ENCODE peak calls at places on chromosome 6, in seven cellular contexts. One of them, this sample, is unnamed. For H3K4me1, the result is how much of the 10 kb centered on the place peaks cover.

GRCh38 chr6:19892250-19892649 is 55.1 kb downstream of the ID4 start:
- DNase-seq in cardiac muscle cell: no peak
- DNase-seq in CD8-positive, alpha-beta T cell: no peak
- DNase-seq in OCI-LY7: no peak
- DNase-seq in vagina: peak
- DNase-seq in transverse colon: peak
- DNase-seq in IMR-90: no peak
- DNase-seq in this sample: no peak

GRCh38 chr6:3410385-3411360 is 46.2 kb downstream of the SLC22A23 start:
- DNase-seq in cardiac muscle cell: peak
- DNase-seq in CD8-positive, alpha-beta T cell: peak
- DNase-seq in OCI-LY7: peak
- DNase-seq in vagina: no peak
- DNase-seq in transverse colon: peak
- DNase-seq in IMR-90: peak
- DNase-seq in this sample: peak

GRCh38 chr6:18551228-18551627 is 164.1 kb downstream of the RNF144B start:
- DNase-seq in cardiac muscle cell: peak
- DNase-seq in CD8-positive, alpha-beta T cell: no peak
- DNase-seq in OCI-LY7: no peak
- DNase-seq in vagina: no peak
- DNase-seq in transverse colon: no peak
- DNase-seq in IMR-90: peak
- DNase-seq in this sample: peak

GRCh38 chr6:96520039-96520850 is 1.4 kb upstream of the UFL1 start:
- DNase-seq in cardiac muscle cell: peak
- DNase-seq in CD8-positive, alpha-beta T cell: no peak
- DNase-seq in OCI-LY7: no peak
- DNase-seq in vagina: no peak
- DNase-seq in transverse colon: peak
- DNase-seq in IMR-90: peak
- DNase-seq in this sample: peak

GRCh38 chr6:7107578-7108195 is at the start of gene RREB1:
- DNase-seq in cardiac muscle cell: peak
- DNase-seq in CD8-positive, alpha-beta T cell: peak
- DNase-seq in OCI-LY7: peak
- DNase-seq in vagina: no peak
- DNase-seq in transverse colon: peak
- DNase-seq in IMR-90: peak
- DNase-seq in this sample: peak

GRCh38 chr6:709471-710056 is 16.6 kb upstream of the EXOC2 start:
- DNase-seq in cardiac muscle cell: no peak
- DNase-seq in CD8-positive, alpha-beta T cell: no peak
- DNase-seq in OCI-LY7: peak
- DNase-seq in vagina: no peak
- DNase-seq in transverse colon: no peak
- DNase-seq in IMR-90: no peak
- DNase-seq in this sample: no peak

GRCh38 chr6:3740551-3741476 is 10.7 kb downstream of the PXDC1 start:
- DNase-seq in cardiac muscle cell: no peak
- DNase-seq in CD8-positive, alpha-beta T cell: no peak
- DNase-seq in OCI-LY7: no peak
- DNase-seq in vagina: no peak
- DNase-seq in transverse colon: no peak
- DNase-seq in IMR-90: no peak
- DNase-seq in this sample: no peak

GRCh38 chr6:160930547-160931377 is 60.8 kb upstream of the MAP3K4 start:
- DNase-seq in cardiac muscle cell: peak
- DNase-seq in CD8-positive, alpha-beta T cell: peak
- DNase-seq in OCI-LY7: peak
- DNase-seq in vagina: peak
- DNase-seq in transverse colon: peak
- DNase-seq in IMR-90: peak
- DNase-seq in this sample: peak

GRCh38 chr6:144087789-144088426 is 7.5 kb downstream of the SF3B5 start:
- DNase-seq in cardiac muscle cell: no peak
- DNase-seq in CD8-positive, alpha-beta T cell: no peak
- DNase-seq in OCI-LY7: no peak
- DNase-seq in vagina: no peak
- DNase-seq in transverse colon: no peak
- DNase-seq in IMR-90: no peak
- DNase-seq in this sample: no peak

DNA sequence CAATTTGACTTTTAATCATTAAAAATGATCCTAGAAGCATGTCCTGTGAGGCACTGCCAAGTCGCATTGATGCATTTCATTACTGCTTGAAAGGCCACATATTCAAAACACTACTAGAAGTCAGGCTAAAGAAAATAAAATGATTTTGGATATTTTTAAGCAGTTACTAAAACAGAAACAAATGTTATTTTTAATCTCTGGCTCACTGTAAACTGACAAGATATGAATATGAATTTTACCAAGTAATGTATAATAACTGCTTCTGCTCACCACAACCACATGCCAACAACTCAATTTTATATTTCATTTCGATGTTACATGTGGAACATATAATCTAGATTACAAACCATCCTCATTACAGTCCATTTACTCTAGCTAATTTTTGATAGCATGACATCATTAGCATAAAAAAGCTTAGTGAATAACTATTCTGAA is 90.6 kb downstream of the ATXN1 start:
- DNase-seq in cardiac muscle cell: no peak
- DNase-seq in CD8-positive, alpha-beta T cell: no peak
- DNase-seq in OCI-LY7: no peak
- DNase-seq in vagina: no peak
- DNase-seq in transverse colon: no peak
- DNase-seq in IMR-90: no peak
- DNase-seq in this sample: no peak
- H3K27ac ChIP-seq in cardiac muscle cell: no peak
- H3K27ac ChIP-seq in CD8-positive, alpha-beta T cell: no peak
- H3K27ac ChIP-seq in OCI-LY7: no peak
- H3K27ac ChIP-seq in vagina: no peak
- H3K27ac ChIP-seq in transverse colon: peak
- H3K27ac ChIP-seq in IMR-90: no peak
- H3K27ac ChIP-seq in this sample: no peak

DNA sequence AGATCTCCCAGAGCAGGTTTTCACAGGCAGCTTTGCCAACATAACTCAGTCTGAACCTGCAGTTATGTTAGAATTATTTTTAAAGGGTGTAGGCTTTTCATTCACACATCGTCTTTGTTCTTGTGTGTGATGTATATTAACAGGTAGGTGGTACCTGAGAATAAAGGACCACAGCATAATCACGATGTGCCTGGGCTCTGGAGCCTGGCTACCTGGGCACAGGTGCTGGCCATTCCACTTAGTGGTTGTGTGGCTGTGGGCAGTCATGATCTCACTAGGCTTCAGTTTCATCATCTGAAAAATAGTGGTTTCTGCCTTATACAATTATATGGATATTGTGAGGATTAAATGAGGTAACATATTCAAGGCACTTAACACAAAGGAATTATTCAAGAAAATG is 6.4 kb downstream of the CD109 start:
- DNase-seq in cardiac muscle cell: no peak
- DNase-seq in CD8-positive, alpha-beta T cell: no peak
- DNase-seq in OCI-LY7: no peak
- DNase-seq in vagina: no peak
- DNase-seq in transverse colon: no peak
- DNase-seq in IMR-90: no peak
- DNase-seq in this sample: no peak
- H3K4me1 ChIP-seq in cardiac muscle cell: under half
- H3K4me1 ChIP-seq in CD8-positive, alpha-beta T cell: under half
- H3K4me1 ChIP-seq in OCI-LY7: under half
- H3K4me1 ChIP-seq in vagina: under half
- H3K4me1 ChIP-seq in transverse colon: under half
- H3K4me1 ChIP-seq in IMR-90: under half
- H3K4me1 ChIP-seq in this sample: under half

GRCh38 chr6:34195726-34196115 is 41.0 kb upstream of the HMGA1 start:
- DNase-seq in cardiac muscle cell: no peak
- DNase-seq in CD8-positive, alpha-beta T cell: no peak
- DNase-seq in OCI-LY7: no peak
- DNase-seq in vagina: no peak
- DNase-seq in transverse colon: no peak
- DNase-seq in IMR-90: no peak
- DNase-seq in this sample: no peak

GRCh38 chr6:34196833-34197195 is 39.9 kb upstream of the HMGA1 start:
- DNase-seq in cardiac muscle cell: no peak
- DNase-seq in CD8-positive, alpha-beta T cell: no peak
- DNase-seq in OCI-LY7: no peak
- DNase-seq in vagina: no peak
- DNase-seq in transverse colon: no peak
- DNase-seq in IMR-90: no peak
- DNase-seq in this sample: no peak

GRCh38 chr6:34196116-34196832 is 40.4 kb upstream of the HMGA1 start:
- DNase-seq in cardiac muscle cell: peak
- DNase-seq in CD8-positive, alpha-beta T cell: peak
- DNase-seq in OCI-LY7: peak
- DNase-seq in vagina: no peak
- DNase-seq in transverse colon: peak
- DNase-seq in IMR-90: peak
- DNase-seq in this sample: peak

GRCh38 chr6:34190504-34191122 is 44.7 kb upstream of the GRM4 start:
- DNase-seq in cardiac muscle cell: no peak
- DNase-seq in CD8-positive, alpha-beta T cell: no peak
- DNase-seq in OCI-LY7: no peak
- DNase-seq in vagina: no peak
- DNase-seq in transverse colon: no peak
- DNase-seq in IMR-90: no peak
- DNase-seq in this sample: no peak

DNA sequence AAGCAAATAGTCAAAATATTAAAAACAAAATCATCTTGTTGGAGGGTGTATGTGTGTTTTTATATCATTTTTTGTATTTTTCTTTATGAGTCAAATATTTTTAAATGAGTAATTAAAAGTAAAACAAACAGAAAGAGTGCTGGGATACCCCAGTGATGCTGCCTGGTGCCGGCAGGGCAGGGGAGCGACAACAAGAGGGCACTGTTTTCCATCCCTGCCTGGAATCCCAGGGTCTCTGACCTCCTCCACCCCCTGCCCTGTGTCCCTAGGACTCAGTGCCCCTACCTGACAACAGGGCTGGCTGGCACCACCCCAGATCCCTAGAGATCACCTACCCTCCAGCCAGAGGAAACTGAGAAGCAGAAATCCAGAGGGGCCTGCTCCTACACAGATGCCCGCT is 41.9 kb upstream of the HMGA1 start:
- DNase-seq in cardiac muscle cell: no peak
- DNase-seq in CD8-positive, alpha-beta T cell: no peak
- DNase-seq in OCI-LY7: no peak
- DNase-seq in vagina: no peak
- DNase-seq in transverse colon: no peak
- DNase-seq in IMR-90: no peak
- DNase-seq in this sample: no peak
- TF ChIP-seq CTCF in cardiac muscle cell: no peak
- TF ChIP-seq CTCF in CD8-positive, alpha-beta T cell: no peak
- TF ChIP-seq CTCF in OCI-LY7: peak
- TF ChIP-seq CTCF in vagina: no peak
- TF ChIP-seq CTCF in transverse colon: no peak
- TF ChIP-seq CTCF in IMR-90: peak
- TF ChIP-seq CTCF in this sample: no peak

GRCh38 chr6:77837034-77837784 is 184.4 kb downstream of the MEI4 start:
- DNase-seq in cardiac muscle cell: no peak
- DNase-seq in CD8-positive, alpha-beta T cell: no peak
- DNase-seq in OCI-LY7: no peak
- DNase-seq in vagina: no peak
- DNase-seq in transverse colon: no peak
- DNase-seq in IMR-90: no peak
- DNase-seq in this sample: no peak
- H3K27ac ChIP-seq in cardiac muscle cell: no peak
- H3K27ac ChIP-seq in CD8-positive, alpha-beta T cell: no peak
- H3K27ac ChIP-seq in OCI-LY7: no peak
- H3K27ac ChIP-seq in vagina: no peak
- H3K27ac ChIP-seq in transverse colon: no peak
- H3K27ac ChIP-seq in IMR-90: no peak
- H3K27ac ChIP-seq in this sample: no peak

GRCh38 chr6:15279047-15279661 is 33.3 kb downstream of the JARID2 start:
- DNase-seq in cardiac muscle cell: no peak
- DNase-seq in CD8-positive, alpha-beta T cell: no peak
- DNase-seq in OCI-LY7: no peak
- DNase-seq in vagina: no peak
- DNase-seq in transverse colon: no peak
- DNase-seq in IMR-90: no peak
- DNase-seq in this sample: no peak
- H3K4me1 ChIP-seq in cardiac muscle cell: under half
- H3K4me1 ChIP-seq in CD8-positive, alpha-beta T cell: under half
- H3K4me1 ChIP-seq in OCI-LY7: under half
- H3K4me1 ChIP-seq in vagina: under half
- H3K4me1 ChIP-seq in transverse colon: under half
- H3K4me1 ChIP-seq in IMR-90: under half
- H3K4me1 ChIP-seq in this sample: under half

DNA sequence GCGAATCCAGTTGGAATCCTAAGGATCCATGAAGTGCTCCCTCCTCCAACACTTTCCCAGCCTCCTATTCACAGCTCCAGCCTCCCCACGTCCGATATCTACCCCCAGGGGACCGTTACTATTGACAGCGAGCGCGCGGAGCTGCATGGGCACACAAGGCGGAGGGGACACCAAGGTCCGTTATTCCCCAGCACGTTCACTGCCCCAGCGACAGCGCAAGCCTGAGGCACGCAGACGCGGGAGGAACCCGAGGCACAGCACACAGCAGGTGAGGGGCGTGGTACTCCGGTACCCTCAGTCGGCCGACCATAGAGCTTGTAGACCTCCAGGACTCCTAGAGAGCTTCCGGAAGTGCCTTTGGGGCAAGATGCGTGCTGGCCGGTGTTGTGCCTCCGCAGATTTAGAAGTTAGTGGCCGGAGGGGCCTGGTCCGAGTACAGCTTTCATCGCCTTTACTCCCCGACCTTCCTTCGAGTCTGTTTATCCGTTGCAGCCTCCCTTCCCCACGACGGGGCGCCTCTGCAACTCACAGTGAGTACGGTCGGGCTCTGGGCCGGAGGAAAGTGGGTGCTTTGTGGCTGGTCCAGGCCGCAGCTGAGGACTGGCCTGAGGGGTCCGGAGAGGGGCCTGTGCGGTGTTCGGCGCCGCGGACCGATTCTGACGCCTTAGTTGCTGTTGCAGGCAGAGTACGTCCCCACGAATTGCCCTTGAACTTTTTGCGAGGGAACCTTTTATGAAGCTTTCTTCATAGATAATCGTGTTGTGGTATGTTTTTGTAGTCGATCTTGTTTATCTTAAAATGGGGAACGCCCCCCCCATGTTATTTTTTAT is at the start of gene ZKSCAN8:
- DNase-seq in cardiac muscle cell: peak
- DNase-seq in CD8-positive, alpha-beta T cell: peak
- DNase-seq in OCI-LY7: peak
- DNase-seq in vagina: peak
- DNase-seq in transverse colon: peak
- DNase-seq in IMR-90: peak
- DNase-seq in this sample: peak
- TF ChIP-seq CTCF in cardiac muscle cell: no peak
- TF ChIP-seq CTCF in CD8-positive, alpha-beta T cell: no peak
- TF ChIP-seq CTCF in OCI-LY7: no peak
- TF ChIP-seq CTCF in vagina: no peak
- TF ChIP-seq CTCF in transverse colon: no peak
- TF ChIP-seq CTCF in IMR-90: no peak
- TF ChIP-seq CTCF in this sample: no peak

GRCh38 chr6:107460074-107460631 is 789 bp upstream of the PDSS2 start:
- DNase-seq in cardiac muscle cell: peak
- DNase-seq in CD8-positive, alpha-beta T cell: no peak
- DNase-seq in OCI-LY7: no peak
- DNase-seq in vagina: no peak
- DNase-seq in transverse colon: no peak
- DNase-seq in IMR-90: peak
- DNase-seq in this sample: no peak

GRCh38 chr6:107459283-107460073 is at the start of gene PDSS2:
- DNase-seq in cardiac muscle cell: peak
- DNase-seq in CD8-positive, alpha-beta T cell: peak
- DNase-seq in OCI-LY7: peak
- DNase-seq in vagina: peak
- DNase-seq in transverse colon: peak
- DNase-seq in IMR-90: peak
- DNase-seq in this sample: peak

GRCh38 chr6:107458687-107459282 is 579 bp downstream of the PDSS2 start:
- DNase-seq in cardiac muscle cell: peak
- DNase-seq in CD8-positive, alpha-beta T cell: no peak
- DNase-seq in OCI-LY7: peak
- DNase-seq in vagina: no peak
- DNase-seq in transverse colon: peak
- DNase-seq in IMR-90: peak
- DNase-seq in this sample: peak
- H3K27ac ChIP-seq in cardiac muscle cell: peak
- H3K27ac ChIP-seq in CD8-positive, alpha-beta T cell: peak
- H3K27ac ChIP-seq in OCI-LY7: peak
- H3K27ac ChIP-seq in vagina: peak
- H3K27ac ChIP-seq in transverse colon: peak
- H3K27ac ChIP-seq in IMR-90: peak
- H3K27ac ChIP-seq in this sample: peak